ENCODE peak calls at places on chromosomes 4 and X, in six cellular contexts. H is coronary artery, Y is epithelial cell of esophagus, F is Panc1, K is activated T-cell treated with anti-CD3 and anti-CD28 coated beads for 1 hour, A is aorta. O is an unnamed sample.

GRCh38 chr4:18033111-18034085 is 11.8 kb upstream of the LCORL start:
- DNase-seq in Y (peak), A (no peak), H (no peak), K (no peak), F (no peak), O (no peak)

GRCh38 chr4:114694770-114695169 is 96.2 kb downstream of the UGT8 start:
- DNase-seq in F (peak), H (no peak), K (no peak), A (no peak), Y (peak), O (no peak)

GRCh38 chr4:23737571-23737970 is 152.3 kb downstream of the PPARGC1A start:
- DNase-seq in A (no peak), F (no peak), Y (no peak), H (no peak), K (no peak), O (no peak)

GRCh38 chrX:107669276-107669675 is 41.0 kb downstream of the PRPS1 start:
- DNase-seq in Y (no peak), H (no peak), F (no peak), K (no peak), A (no peak), O (no peak)

GRCh38 chr4:153245775-153246174 is 41.5 kb downstream of the TRIM2 start:
- DNase-seq in F (no peak), H (no peak), Y (no peak), K (no peak), A (no peak), O (no peak)

GRCh38 chr4:106032851-106033286 is 137.6 kb downstream of the NPNT start:
- DNase-seq in H (peak), K (no peak), Y (peak), F (no peak), A (peak), O (no peak)

GRCh38 chr4:87120411-87121162 is 99.8 kb downstream of the KLHL8 start:
- DNase-seq in H (peak), A (peak), K (no peak), F (no peak), Y (peak), O (no peak)

GRCh38 chrX:154123241-154124219 is 20.5 kb upstream of the OPN1LW start:
- DNase-seq in H (no peak), F (no peak), K (peak), Y (no peak), A (peak), O (no peak)

GRCh38 chr4:1365271-1366178 is 18.5 kb downstream of the UVSSA start:
- DNase-seq in F (no peak), Y (peak), A (peak), H (no peak), K (no peak), O (no peak)

GRCh38 chrX:105191878-105192277 is 28.6 kb downstream of the TEX13A start:
- DNase-seq in K (no peak), A (no peak), H (no peak), Y (peak), F (peak), O (no peak)

GRCh38 chrX:100647739-100648138 is 3.7 kb downstream of the SRPX2 start:
- DNase-seq in H (no peak), A (no peak), Y (no peak), K (no peak), F (no peak), O (no peak)

GRCh38 chr4:52299120-52299519 is 248.0 kb downstream of the SPATA18 start:
- DNase-seq in F (no peak), Y (peak), A (no peak), H (no peak), K (no peak), O (no peak)

GRCh38 chrX:3134316-3134715 is 93.0 kb downstream of the ARSF start:
- DNase-seq in H (no peak), K (no peak), F (no peak), A (no peak), Y (no peak), O (no peak)

GRCh38 chr4:48342559-48342878 is 1.2 kb downstream of the SLAIN2 start:
- DNase-seq in K (peak), H (no peak), Y (no peak), A (no peak), F (no peak), O (no peak)

GRCh38 chrX:153441296-153441695 is 4.6 kb downstream of the TREX2 start:
- DNase-seq in H (no peak), F (no peak), Y (peak), A (peak), K (no peak), O (no peak)

GRCh38 chr4:30862176-30862575 is 142.0 kb downstream of the PCDH7 start:
- DNase-seq in H (no peak), K (no peak), A (no peak), Y (no peak), F (no peak), O (no peak)

GRCh38 chrX:28586291-28586690 is 955 bp upstream of the IL1RAPL1 start:
- DNase-seq in A (no peak), K (no peak), F (no peak), Y (peak), H (no peak), O (no peak)

GRCh38 chr4:22502895-22503814 is 12.7 kb downstream of the ADGRA3 start:
- DNase-seq in Y (peak), K (no peak), A (no peak), F (no peak), H (no peak), O (no peak)

GRCh38 chr4:85489273-85489672 is 14.3 kb downstream of the ARHGAP24 start:
- DNase-seq in Y (peak), A (no peak), K (no peak), H (no peak), F (no peak), O (no peak)

O was measured in C1 segment of cervical spinal cord.